ENCODE peak calls at places on chromosomes 6 and 20, in nine cellular contexts. J is testis, L is sigmoid colon, M is tibial nerve, W is heart left ventricle, S is IMR-90, B is uterus, C is stomach, K is transverse colon. I is an unnamed sample.

GRCh38 chr6:63598001-63598250 is 25.6 kb downstream of the LOC128125822 start:
- DNase-seq in C (no peak), W (no peak), J (no peak), K (peak; percentile 13), B (no peak), S (no peak), L (no peak), M (no peak), I (no peak)

GRCh38 chr6:170564936-170565530 is 10.9 kb downstream of the TBP start:
- DNase-seq in W (no peak), S (no peak), K (no peak), L (no peak), J (no peak), M (no peak), C (no peak), B (no peak), I (no peak)

GRCh38 chr20:4809707-4810106 is 88.0 kb downstream of the PRND start:
- DNase-seq in J (no peak), S (no peak), W (no peak), L (no peak), C (no peak), B (no peak), M (no peak), K (peak; percentile 23), I (peak; percentile 20)

GRCh38 chr6:43722920-43723565 is 35.5 kb upstream of the MRPS18A start:
- DNase-seq in L (peak; percentile 14), W (no peak), J (no peak), S (no peak), C (no peak), M (no peak), K (no peak), B (no peak), I (no peak)

GRCh38 chr6:149054559-149055194 is 262.8 kb upstream of the TAB2 start:
- DNase-seq in M (no peak), K (no peak), B (no peak), S (no peak), W (no peak), J (no peak), C (no peak), L (no peak), I (no peak)

GRCh38 chr6:9397981-9398559 is 962.7 kb upstream of the SLC35B3 start:
- DNase-seq in W (peak; percentile 85), C (peak; percentile 85), M (no peak), S (no peak), B (no peak), L (no peak), J (no peak), K (peak; percentile 11), I (no peak)

GRCh38 chr6:56259682-56260081 is 12.3 kb upstream of the COL21A1 start:
- DNase-seq in C (no peak), W (no peak), J (no peak), L (no peak), S (peak; percentile 53), B (no peak), K (no peak), M (no peak), I (no peak)

GRCh38 chr6:69232506-69233194 is 564.2 kb downstream of the LMBRD1 start:
- DNase-seq in K (peak; percentile 63), S (peak; percentile 55), B (peak; percentile 61), W (peak; percentile 77), C (peak; percentile 53), J (peak; percentile 89), M (peak; percentile 22), L (peak; percentile 69), I (no peak)

GRCh38 chr6:134026597-134026996 is 25.8 kb downstream of the SLC2A12 start:
- DNase-seq in M (no peak), L (no peak), S (peak; percentile 75), K (no peak), C (no peak), J (no peak), W (no peak), B (no peak), I (no peak)

GRCh38 chr20:62918830-62919229 is 7.5 kb downstream of the DIDO1 start:
- DNase-seq in W (no peak), J (no peak), M (no peak), S (no peak), K (no peak), C (no peak), B (no peak), L (no peak), I (peak; percentile 67)

GRCh38 chr20:44521484-44522481 is at the start of gene SERINC3:
- DNase-seq in C (peak; percentile 98), S (peak; percentile 96), B (peak; percentile 95), M (peak; percentile 96), L (peak; percentile 99), J (peak; percentile 98), K (peak; percentile 98), W (peak; percentile 96), I (peak; percentile 99)

GRCh38 chr20:44527716-44528199 is 5.9 kb upstream of the SERINC3 start:
- DNase-seq in W (no peak), C (no peak), J (no peak), L (no peak), K (no peak), M (no peak), S (no peak), B (no peak), I (no peak)

GRCh38 chr20:44526129-44526528 is 4.3 kb upstream of the SERINC3 start:
- DNase-seq in S (peak; percentile 52), M (no peak), J (no peak), K (no peak), C (no peak), W (no peak), L (peak; percentile 49), B (no peak), I (no peak)

GRCh38 chr20:44523746-44524145 is 1.9 kb upstream of the SERINC3 start:
- DNase-seq in M (no peak), B (no peak), J (no peak), W (no peak), K (no peak), C (no peak), L (no peak), S (no peak), I (no peak)

DNA sequence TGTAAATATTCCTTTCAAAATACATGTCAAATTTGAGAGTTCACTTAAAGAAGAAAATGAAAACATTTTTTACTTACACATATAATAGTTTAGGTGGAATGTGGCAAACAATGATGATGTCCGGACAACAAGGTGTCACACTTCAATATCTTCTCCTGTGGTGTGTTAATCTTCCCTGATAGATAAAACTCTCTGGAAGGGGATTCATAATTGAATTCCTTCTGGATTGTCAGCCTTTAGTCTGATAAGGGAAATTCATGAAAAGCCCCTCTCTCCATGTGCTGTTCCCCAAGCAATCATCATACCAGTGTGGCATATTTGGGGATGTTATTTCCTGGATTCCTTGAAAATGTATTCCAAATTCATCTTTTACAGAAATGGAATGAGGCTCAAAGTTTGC is 971 bp upstream of the SERINC3 start:
- DNase-seq in C (no peak), M (no peak), J (no peak), W (no peak), K (no peak), L (no peak), S (no peak), B (no peak), I (no peak)
- H3K4me1 ChIP-seq in C (peaks cover 27% of the 10 kb centered on the region), M (peaks cover 2% of the 10 kb centered on the region), J (peaks cover 21% of the 10 kb centered on the region), W (peaks cover 28% of the 10 kb centered on the region), K (peaks cover 38% of the 10 kb centered on the region), L (peaks cover 34% of the 10 kb centered on the region), S (peaks cover 11% of the 10 kb centered on the region), B (peaks cover 7% of the 10 kb centered on the region), I (peaks cover 41% of the 10 kb centered on the region)

GRCh38 chr20:36571564-36572504 is 1.6 kb upstream of the TGIF2 start:
- DNase-seq in M (no peak), K (no peak), B (no peak), W (no peak), C (no peak), J (no peak), S (no peak), L (no peak), I (no peak)
- TF ChIP-seq POLR2A in M (no peak), K (no peak), B (no peak), W (no peak), C (no peak), J (no peak), S (no peak), L (no peak), I (no peak)

GRCh38 chr20:50806126-50806768 is 11.4 kb downstream of the BCAS4 start:
- DNase-seq in W (no peak), S (no peak), M (no peak), J (no peak), C (no peak), K (no peak), B (no peak), L (no peak), I (no peak)
- H3K4me1 ChIP-seq in W (no peaks in the 10 kb centered on the region), S (no peaks in the 10 kb centered on the region), M (no peaks in the 10 kb centered on the region), J (no peaks in the 10 kb centered on the region), C (no peaks in the 10 kb centered on the region), K (peaks cover 4% of the 10 kb centered on the region), B (no peaks in the 10 kb centered on the region), L (no peaks in the 10 kb centered on the region), I (no peaks in the 10 kb centered on the region)

GRCh38 chr6:22029169-22029568 is 267.7 kb downstream of the PRL start:
- DNase-seq in K (no peak), S (peak; percentile 16), M (no peak), C (no peak), W (no peak), B (no peak), L (no peak), J (no peak), I (no peak)
- TF ChIP-seq POLR2A in K (no peak), S (no peak), M (no peak), C (no peak), W (no peak), B (no peak), L (no peak), J (no peak), I (no peak)

DNA sequence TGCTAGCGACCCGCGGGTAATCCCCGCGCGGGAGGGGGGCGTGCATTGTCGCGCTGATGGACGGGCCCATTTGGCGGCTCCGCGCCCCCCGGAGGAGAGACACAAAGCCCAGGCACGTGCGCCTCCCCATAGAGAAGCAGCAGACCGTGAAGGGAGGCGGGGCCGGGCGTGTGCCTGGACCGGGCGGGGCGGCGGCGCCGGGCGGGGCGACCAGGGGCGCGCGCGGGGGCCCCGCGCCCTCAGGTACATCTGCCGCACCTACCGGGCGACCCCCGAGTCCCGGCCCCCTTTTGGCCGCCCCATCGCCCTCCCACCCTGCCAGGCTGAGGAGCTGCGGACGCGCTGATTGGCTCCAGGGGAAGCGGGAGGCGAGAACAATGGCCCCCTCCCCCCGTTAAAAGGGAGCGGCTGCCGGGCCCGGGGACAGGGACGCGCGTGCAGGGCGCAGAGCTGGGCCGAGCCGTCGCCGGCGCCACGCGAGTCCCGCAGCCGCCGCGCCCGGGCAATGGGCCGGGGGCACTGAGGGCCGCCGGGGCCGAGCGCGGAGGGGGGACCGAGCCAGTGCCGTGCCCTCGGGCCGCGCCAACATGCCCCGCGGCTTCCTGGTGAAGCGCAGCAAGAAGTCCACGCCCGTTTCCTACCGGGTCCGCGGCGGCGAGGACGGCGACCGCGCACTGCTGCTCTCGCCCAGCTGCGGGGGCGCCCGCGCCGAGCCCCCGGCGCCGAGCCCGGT is at the start of gene INSM1:
- DNase-seq in L (no peak), S (no peak), C (no peak), K (no peak), M (no peak), W (no peak), J (peak; percentile 36), B (no peak), I (no peak)
- H3K4me1 ChIP-seq in L (peaks cover 31% of the 10 kb centered on the region), S (peaks cover 2% of the 10 kb centered on the region), C (peaks cover 46% of the 10 kb centered on the region), K (peaks cover 42% of the 10 kb centered on the region), M (no peaks in the 10 kb centered on the region), W (peaks cover 6% of the 10 kb centered on the region), J (no peaks in the 10 kb centered on the region), B (no peaks in the 10 kb centered on the region), I (peaks cover 58% of the 10 kb centered on the region)

I was measured in suprapubic skin.